ENCODE peak calls at places on chromosome 1, in four cellular contexts. E, F, V and D are unnamed samples.

GRCh38 chr1:61077676-61078521 is 4.5 kb upstream of the NFIA start:
- DNase-seq in E (peak), V (peak), F (peak), D (peak)

GRCh38 chr1:65505547-65506325 is 85.3 kb downstream of the LEPR start:
- DNase-seq in F (no peak), V (no peak), E (no peak), D (no peak)

GRCh38 chr1:32716312-32717126 is 13.9 kb upstream of the SYNC start:
- DNase-seq in V (no peak), F (peak), E (peak), D (peak)

GRCh38 chr1:44040856-44041255 is 9.6 kb upstream of the SLC6A9 start:
- DNase-seq in F (no peak), V (no peak), E (no peak), D (no peak)

GRCh38 chr1:54777011-54777410 is 12.7 kb upstream of the PARS2 start:
- DNase-seq in F (no peak), V (no peak), E (no peak), D (no peak)

GRCh38 chr1:99527078-99527477 is 118.8 kb upstream of the PALMD start:
- DNase-seq in V (no peak), F (peak), E (peak), D (no peak)

GRCh38 chr1:73839922-73840321 is 358.1 kb downstream of the LRRIQ3 start:
- DNase-seq in E (peak), F (no peak), V (no peak), D (no peak)

GRCh38 chr1:180988221-180988826 is 34.3 kb downstream of the STX6 start:
- DNase-seq in V (no peak), F (no peak), E (no peak), D (no peak)

DNA sequence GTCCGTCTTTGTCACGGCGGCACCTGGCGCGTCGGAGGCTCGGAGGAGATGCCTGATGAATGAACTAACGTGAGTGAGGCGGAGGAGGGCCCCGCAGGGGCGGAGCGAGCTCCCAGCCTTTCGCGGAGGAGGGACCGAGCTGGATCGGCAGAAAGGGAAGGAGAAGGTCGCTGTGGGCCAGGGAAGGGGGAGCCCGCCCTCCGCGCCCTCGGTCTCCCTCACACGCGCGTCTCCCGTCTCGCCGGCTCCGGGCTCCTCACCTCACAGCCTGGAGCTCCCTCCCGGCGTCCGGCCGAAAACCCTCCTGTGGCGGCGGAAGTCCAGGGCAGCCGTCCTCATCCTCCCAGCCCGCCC is 518 bp downstream of the ZNF496 start:
- DNase-seq in F (peak), E (peak), V (peak), D (no peak)
- H3K27ac ChIP-seq in F (peak), E (peak), V (peak), D (peak)

GRCh38 chr1:70767377-70767776 is 280.2 kb downstream of the PTGER3 start:
- DNase-seq in V (no peak), E (no peak), F (no peak), D (no peak)
- H3K27ac ChIP-seq in V (no peak), E (no peak), F (no peak), D (no peak)

GRCh38 chr1:211328084-211328694 is 1.6 kb downstream of the TRAF5 start:
- DNase-seq in F (no peak), E (no peak), V (no peak), D (no peak)
- H3K27ac ChIP-seq in F (no peak), E (no peak), V (peak), D (no peak)

GRCh38 chr1:16376971-16377370 is 9.9 kb downstream of the SZRD1 start:
- DNase-seq in E (no peak), V (no peak), F (no peak), D (no peak)
- H3K27ac ChIP-seq in E (no peak), V (no peak), F (peak), D (no peak)

GRCh38 chr1:85504417-85504816 is 39.5 kb upstream of the DDAH1 start:
- DNase-seq in V (no peak), F (no peak), E (no peak), D (no peak)

GRCh38 chr1:85496881-85497582 is 32.1 kb upstream of the DDAH1 start:
- DNase-seq in F (no peak), V (no peak), E (no peak), D (no peak)

GRCh38 chr1:85501355-85501898 is 36.5 kb upstream of the DDAH1 start:
- DNase-seq in E (no peak), F (no peak), V (no peak), D (no peak)

GRCh38 chr1:85502171-85502570 is 37.2 kb upstream of the DDAH1 start:
- DNase-seq in V (no peak), E (no peak), F (no peak), D (no peak)

GRCh38 chr1:85502625-85503083 is 37.7 kb upstream of the DDAH1 start:
- DNase-seq in V (peak), E (peak), F (peak), D (no peak)
- H3K27ac ChIP-seq in V (no peak), E (no peak), F (no peak), D (no peak)

GRCh38 chr1:30324251-30325084 is 398.9 kb downstream of the MATN1 start:
- DNase-seq in V (no peak), E (no peak), F (no peak), D (no peak)

GRCh38 chr1:30323841-30324240 is 399.5 kb downstream of the MATN1 start:
- DNase-seq in F (no peak), V (no peak), E (no peak), D (no peak)

GRCh38 chr1:30321996-30322858 is 401.2 kb downstream of the MATN1 start:
- DNase-seq in F (no peak), E (no peak), V (no peak), D (no peak)

GRCh38 chr1:30322859-30323257 is 400.5 kb downstream of the MATN1 start:
- DNase-seq in V (no peak), E (no peak), F (no peak), D (no peak)

GRCh38 chr1:30323352-30323751 is 400.0 kb downstream of the MATN1 start:
- DNase-seq in E (no peak), V (no peak), F (no peak), D (no peak)
- H3K27ac ChIP-seq in E (no peak), V (no peak), F (no peak), D (no peak)